ENCODE peak calls at places on chromosomes 16 and 17, in four cellular contexts. One of them, this sample, is unnamed.

GRCh38 chr16:66924527-66925321 is 611 bp downstream of the RRAD start:
- DNase-seq in Peyer's patch: peak; percentile 69
- DNase-seq in fibroblast of lung: no peak
- DNase-seq in lower lobe of right lung: peak; percentile 67
- DNase-seq in this sample: no peak

GRCh38 chr17:82754297-82755208 is 2.7 kb downstream of the TBCD start:
- DNase-seq in Peyer's patch: no peak
- DNase-seq in fibroblast of lung: peak; percentile 65
- DNase-seq in lower lobe of right lung: peak; percentile 24
- DNase-seq in this sample: no peak

GRCh38 chr17:8552582-8553320 is 77.8 kb downstream of the MYH10 start:
- DNase-seq in Peyer's patch: no peak
- DNase-seq in fibroblast of lung: peak; percentile 55
- DNase-seq in lower lobe of right lung: no peak
- DNase-seq in this sample: no peak

GRCh38 chr16:66020642-66021041 is 345.8 kb upstream of the CDH5 start:
- DNase-seq in Peyer's patch: no peak
- DNase-seq in fibroblast of lung: peak; percentile 36
- DNase-seq in lower lobe of right lung: no peak
- DNase-seq in this sample: no peak

GRCh38 chr17:63696381-63696961 is 3.5 kb downstream of the LIMD2 start:
- DNase-seq in Peyer's patch: peak; percentile 72
- DNase-seq in fibroblast of lung: no peak
- DNase-seq in lower lobe of right lung: no peak
- DNase-seq in this sample: no peak

GRCh38 chr17:82023447-82024241 is 539 bp downstream of the LRRC45 start:
- DNase-seq in Peyer's patch: no peak
- DNase-seq in fibroblast of lung: peak; percentile 16
- DNase-seq in lower lobe of right lung: no peak
- DNase-seq in this sample: no peak

GRCh38 chr16:879986-880385 is 79.5 kb upstream of the GNG13 start:
- DNase-seq in Peyer's patch: no peak
- DNase-seq in fibroblast of lung: no peak
- DNase-seq in lower lobe of right lung: peak; percentile 42
- DNase-seq in this sample: no peak

GRCh38 chr17:65297384-65297783 is 160.2 kb downstream of the RGS9 start:
- DNase-seq in Peyer's patch: no peak
- DNase-seq in fibroblast of lung: peak; percentile 40
- DNase-seq in lower lobe of right lung: no peak
- DNase-seq in this sample: no peak

GRCh38 chr17:66372182-66372581 is 69.8 kb downstream of the PRKCA start:
- DNase-seq in Peyer's patch: no peak
- DNase-seq in fibroblast of lung: no peak
- DNase-seq in lower lobe of right lung: no peak
- DNase-seq in this sample: no peak

GRCh38 chr16:57029161-57030160 is 40.1 kb downstream of the NLRC5 start:
- DNase-seq in Peyer's patch: no peak
- DNase-seq in fibroblast of lung: peak; percentile 93
- DNase-seq in lower lobe of right lung: no peak
- DNase-seq in this sample: no peak

GRCh38 chr17:65055708-65056638 is 567 bp downstream of the GNA13 start:
- DNase-seq in Peyer's patch: peak; percentile 83
- DNase-seq in fibroblast of lung: peak; percentile 30
- DNase-seq in lower lobe of right lung: peak; percentile 80
- DNase-seq in this sample: peak; percentile 55

GRCh38 chr17:15398291-15398690 is 56.9 kb upstream of the TEKT3 start:
- DNase-seq in Peyer's patch: no peak
- DNase-seq in fibroblast of lung: peak; percentile 82
- DNase-seq in lower lobe of right lung: no peak
- DNase-seq in this sample: no peak

GRCh38 chr17:78476973-78477372 is 98.5 kb downstream of the PGS1 start:
- DNase-seq in Peyer's patch: no peak
- DNase-seq in fibroblast of lung: no peak
- DNase-seq in lower lobe of right lung: no peak
- DNase-seq in this sample: no peak

GRCh38 chr17:28427372-28427771 is 21.4 kb upstream of the SLC46A1 start:
- DNase-seq in Peyer's patch: no peak
- DNase-seq in fibroblast of lung: no peak
- DNase-seq in lower lobe of right lung: no peak
- DNase-seq in this sample: no peak

GRCh38 chr16:89922884-89923639 is at the start of gene TUBB3:
- DNase-seq in Peyer's patch: no peak
- DNase-seq in fibroblast of lung: peak; percentile 80
- DNase-seq in lower lobe of right lung: peak; percentile 67
- DNase-seq in this sample: peak; percentile 54

GRCh38 chr17:15963670-15964110 is 18.8 kb downstream of the ADORA2B start:
- DNase-seq in Peyer's patch: no peak
- DNase-seq in fibroblast of lung: peak; percentile 91
- DNase-seq in lower lobe of right lung: no peak
- DNase-seq in this sample: no peak

GRCh38 chr16:49000594-49000993 is 281.0 kb downstream of the CBLN1 start:
- DNase-seq in Peyer's patch: no peak
- DNase-seq in fibroblast of lung: no peak
- DNase-seq in lower lobe of right lung: no peak
- DNase-seq in this sample: no peak
- TF ChIP-seq CTCF in Peyer's patch: peak; percentile 14
- TF ChIP-seq CTCF in fibroblast of lung: peak; percentile 48
- TF ChIP-seq CTCF in lower lobe of right lung: peak; percentile 37
- TF ChIP-seq CTCF in this sample: no peak

GRCh38 chr17:50889528-50890118 is 23.5 kb upstream of the TOB1 start:
- DNase-seq in Peyer's patch: no peak
- DNase-seq in fibroblast of lung: no peak
- DNase-seq in lower lobe of right lung: no peak
- DNase-seq in this sample: no peak

GRCh38 chr17:50890675-50891516 is 24.7 kb upstream of the TOB1 start:
- DNase-seq in Peyer's patch: no peak
- DNase-seq in fibroblast of lung: no peak
- DNase-seq in lower lobe of right lung: no peak
- DNase-seq in this sample: no peak

GRCh38 chr17:50893183-50893993 is 27.2 kb upstream of the TOB1 start:
- DNase-seq in Peyer's patch: peak; percentile 79
- DNase-seq in fibroblast of lung: peak; percentile 94
- DNase-seq in lower lobe of right lung: no peak
- DNase-seq in this sample: no peak

GRCh38 chr17:50891577-50891989 is 25.4 kb upstream of the TOB1 start:
- DNase-seq in Peyer's patch: no peak
- DNase-seq in fibroblast of lung: no peak
- DNase-seq in lower lobe of right lung: no peak
- DNase-seq in this sample: no peak

GRCh38 chr17:50892101-50892776 is 26.1 kb upstream of the TOB1 start:
- DNase-seq in Peyer's patch: no peak
- DNase-seq in fibroblast of lung: peak; percentile 43
- DNase-seq in lower lobe of right lung: no peak
- DNase-seq in this sample: no peak
- TF ChIP-seq CTCF in Peyer's patch: no peak
- TF ChIP-seq CTCF in fibroblast of lung: no peak
- TF ChIP-seq CTCF in lower lobe of right lung: no peak
- TF ChIP-seq CTCF in this sample: no peak

GRCh38 chr17:44184212-44184810 is 2.5 kb upstream of the TMUB2 start:
- DNase-seq in Peyer's patch: no peak
- DNase-seq in fibroblast of lung: no peak
- DNase-seq in lower lobe of right lung: no peak
- DNase-seq in this sample: no peak
- TF ChIP-seq CTCF in Peyer's patch: no peak
- TF ChIP-seq CTCF in fibroblast of lung: no peak
- TF ChIP-seq CTCF in lower lobe of right lung: no peak
- TF ChIP-seq CTCF in this sample: no peak

GRCh38 chr17:50192873-50193274 is 8.6 kb downstream of the COL1A1 start:
- DNase-seq in Peyer's patch: no peak
- DNase-seq in fibroblast of lung: no peak
- DNase-seq in lower lobe of right lung: no peak
- DNase-seq in this sample: peak; percentile 39

GRCh38 chr17:50192116-50192872 is 9.1 kb downstream of the COL1A1 start:
- DNase-seq in Peyer's patch: no peak
- DNase-seq in fibroblast of lung: peak; percentile 37
- DNase-seq in lower lobe of right lung: no peak
- DNase-seq in this sample: no peak

GRCh38 chr17:50190278-50191069 is 11.0 kb downstream of the COL1A1 start:
- DNase-seq in Peyer's patch: no peak
- DNase-seq in fibroblast of lung: peak; percentile 67
- DNase-seq in lower lobe of right lung: no peak
- DNase-seq in this sample: no peak

GRCh38 chr17:50189396-50190277 is 11.8 kb downstream of the COL1A1 start:
- DNase-seq in Peyer's patch: no peak
- DNase-seq in fibroblast of lung: peak; percentile 71
- DNase-seq in lower lobe of right lung: no peak
- DNase-seq in this sample: no peak

DNA sequence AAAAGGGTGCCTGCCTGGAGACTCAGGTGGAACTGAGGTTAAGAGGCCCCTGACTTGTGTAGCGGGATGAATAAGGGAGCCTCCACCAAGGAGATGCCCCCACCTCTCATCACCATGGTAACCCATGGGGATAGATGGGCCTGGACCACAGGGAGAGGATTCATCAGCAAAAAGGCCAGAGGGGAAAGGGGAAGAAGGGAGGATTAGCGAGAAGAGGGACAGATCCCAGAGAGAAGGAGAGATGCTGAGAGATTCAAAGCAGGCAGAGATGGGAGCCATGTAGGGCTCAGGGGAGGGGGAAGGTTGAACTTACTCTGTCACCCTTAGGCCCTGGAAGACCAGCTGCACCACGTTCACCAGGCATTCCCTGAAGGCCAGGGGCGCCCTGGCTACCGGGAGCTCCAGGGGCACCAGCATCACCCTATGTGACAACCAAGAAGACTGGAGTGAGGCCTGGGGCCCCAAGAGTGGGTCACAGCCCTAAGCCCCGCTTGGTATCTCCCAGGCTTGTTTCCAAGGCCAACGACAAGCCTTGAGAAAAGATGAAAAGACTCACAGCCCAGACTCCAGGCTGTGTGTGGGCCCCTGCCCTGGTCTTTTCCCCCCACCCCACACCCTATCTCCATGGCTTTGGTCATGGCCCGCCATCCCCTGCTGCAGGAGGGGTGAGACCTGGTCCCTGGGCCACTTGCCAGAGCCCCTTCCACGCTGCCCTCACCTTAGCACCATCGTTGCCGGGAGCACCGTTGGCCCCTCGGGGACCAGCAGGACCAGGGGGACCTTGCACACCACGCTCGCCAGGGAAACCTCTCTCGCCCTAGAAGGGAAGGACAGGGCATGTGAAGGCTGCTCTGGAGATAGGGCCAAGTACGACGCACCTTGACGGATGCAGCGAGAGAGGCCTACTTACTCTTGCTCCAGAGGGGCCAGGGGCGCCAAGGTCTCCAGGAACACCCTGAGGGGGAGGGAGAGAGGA is 10.1 kb downstream of the COL1A1 start:
- DNase-seq in Peyer's patch: no peak
- DNase-seq in fibroblast of lung: peak; percentile 71
- DNase-seq in lower lobe of right lung: no peak
- DNase-seq in this sample: no peak
- TF ChIP-seq CTCF in Peyer's patch: no peak
- TF ChIP-seq CTCF in fibroblast of lung: no peak
- TF ChIP-seq CTCF in lower lobe of right lung: no peak
- TF ChIP-seq CTCF in this sample: no peak

GRCh38 chr16:88538366-88539060 is 31.7 kb upstream of the ZC3H18 start:
- DNase-seq in Peyer's patch: no peak
- DNase-seq in fibroblast of lung: no peak
- DNase-seq in lower lobe of right lung: no peak
- DNase-seq in this sample: no peak

GRCh38 chr16:88540346-88540977 is 29.7 kb upstream of the ZC3H18 start:
- DNase-seq in Peyer's patch: no peak
- DNase-seq in fibroblast of lung: no peak
- DNase-seq in lower lobe of right lung: no peak
- DNase-seq in this sample: no peak

GRCh38 chr16:88541109-88541508 is 29.1 kb upstream of the ZC3H18 start:
- DNase-seq in Peyer's patch: no peak
- DNase-seq in fibroblast of lung: no peak
- DNase-seq in lower lobe of right lung: no peak
- DNase-seq in this sample: no peak

GRCh38 chr16:88539261-88539651 is 30.9 kb upstream of the ZC3H18 start:
- DNase-seq in Peyer's patch: no peak
- DNase-seq in fibroblast of lung: no peak
- DNase-seq in lower lobe of right lung: no peak
- DNase-seq in this sample: no peak

DNA sequence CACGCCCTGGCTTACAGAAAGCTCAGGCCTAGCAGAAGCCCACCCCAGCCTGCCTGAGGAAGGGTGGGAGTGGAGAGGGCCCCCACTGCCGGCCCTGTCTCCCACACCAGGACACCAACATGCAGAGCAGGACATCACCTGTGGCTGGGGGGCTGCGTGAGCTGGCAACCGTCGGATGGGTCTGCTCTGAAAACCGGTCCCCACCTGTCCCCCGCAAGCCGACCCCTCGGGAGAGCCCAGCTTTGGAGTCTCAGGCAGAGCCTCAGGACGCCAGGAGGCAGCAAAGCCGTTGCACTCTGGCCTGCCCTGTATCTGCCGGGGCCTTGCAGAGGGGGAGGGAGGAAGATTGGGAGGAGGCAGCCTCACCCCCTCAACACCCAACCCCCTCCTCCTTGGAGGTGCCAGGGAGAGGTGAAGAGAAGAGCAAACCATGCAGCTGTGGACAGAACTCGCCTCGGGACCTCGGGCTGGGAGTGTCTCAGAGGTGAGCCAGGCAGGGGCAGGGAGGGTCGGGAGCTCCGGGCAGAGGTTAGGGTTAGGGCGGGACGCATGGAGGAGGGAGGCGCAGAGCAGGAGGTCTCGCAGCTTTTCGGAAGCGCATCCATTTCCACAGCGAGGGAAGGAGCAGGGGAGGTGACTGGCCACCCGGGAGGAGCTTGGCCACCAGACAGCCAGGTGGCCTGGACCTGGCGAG is 30.4 kb upstream of the ZC3H18 start:
- DNase-seq in Peyer's patch: no peak
- DNase-seq in fibroblast of lung: no peak
- DNase-seq in lower lobe of right lung: no peak
- DNase-seq in this sample: no peak
- TF ChIP-seq CTCF in Peyer's patch: no peak
- TF ChIP-seq CTCF in fibroblast of lung: no peak
- TF ChIP-seq CTCF in lower lobe of right lung: no peak
- TF ChIP-seq CTCF in this sample: no peak

This sample was measured in activated B cell treated with CpG ODN at 0.5 μM for 24 hours.